ENCODE peak calls at places on chromosomes 1 and 21, in ten cellular contexts. One of them, this sample, is unnamed. For H3K9me3, the result is how much of the 10 kb centered on the place peaks cover.

GRCh38 chr1:240562779-240563178 is 49.2 kb downstream of the GREM2 start:
- DNase-seq in thoracic aorta: no peak
- DNase-seq in left lung: no peak
- DNase-seq in lung: no peak
- DNase-seq in IMR-90: no peak
- DNase-seq in cardiac muscle cell: no peak
- DNase-seq in sigmoid colon: no peak
- DNase-seq in effector memory CD4-positive, alpha-beta T cell: no peak
- DNase-seq in aorta: no peak
- DNase-seq in Karpas-422: no peak
- DNase-seq in this sample: no peak

GRCh38 chr1:109158433-109158832 is 44.5 kb downstream of the ELAPOR1 start:
- DNase-seq in lung: no peak
- DNase-seq in IMR-90: no peak
- DNase-seq in aorta: no peak
- DNase-seq in Karpas-422: no peak
- DNase-seq in cardiac muscle cell: no peak
- DNase-seq in thoracic aorta: no peak
- DNase-seq in sigmoid colon: no peak
- DNase-seq in left lung: no peak
- DNase-seq in effector memory CD4-positive, alpha-beta T cell: no peak
- DNase-seq in this sample: no peak

GRCh38 chr1:47442844-47443529 is 5.1 kb downstream of the FOXD2 start:
- DNase-seq in Karpas-422: no peak
- DNase-seq in IMR-90: no peak
- DNase-seq in left lung: no peak
- DNase-seq in lung: no peak
- DNase-seq in effector memory CD4-positive, alpha-beta T cell: no peak
- DNase-seq in thoracic aorta: no peak
- DNase-seq in aorta: no peak
- DNase-seq in sigmoid colon: no peak
- DNase-seq in cardiac muscle cell: no peak
- DNase-seq in this sample: no peak

GRCh38 chr1:177236967-177237366 is 66.2 kb downstream of the BRINP2 start:
- DNase-seq in lung: no peak
- DNase-seq in thoracic aorta: no peak
- DNase-seq in effector memory CD4-positive, alpha-beta T cell: no peak
- DNase-seq in sigmoid colon: no peak
- DNase-seq in IMR-90: no peak
- DNase-seq in Karpas-422: no peak
- DNase-seq in left lung: no peak
- DNase-seq in aorta: no peak
- DNase-seq in cardiac muscle cell: no peak
- DNase-seq in this sample: no peak

GRCh38 chr21:37072239-37072987 is 458 bp downstream of the PIGP start:
- DNase-seq in sigmoid colon: peak
- DNase-seq in thoracic aorta: peak
- DNase-seq in cardiac muscle cell: no peak
- DNase-seq in aorta: no peak
- DNase-seq in effector memory CD4-positive, alpha-beta T cell: no peak
- DNase-seq in lung: no peak
- DNase-seq in left lung: peak
- DNase-seq in Karpas-422: peak
- DNase-seq in IMR-90: peak
- DNase-seq in this sample: no peak

GRCh38 chr1:220918285-220918951 is 39.2 kb downstream of the HLX start:
- DNase-seq in cardiac muscle cell: no peak
- DNase-seq in left lung: no peak
- DNase-seq in lung: no peak
- DNase-seq in IMR-90: no peak
- DNase-seq in thoracic aorta: no peak
- DNase-seq in aorta: no peak
- DNase-seq in effector memory CD4-positive, alpha-beta T cell: no peak
- DNase-seq in Karpas-422: no peak
- DNase-seq in sigmoid colon: no peak
- DNase-seq in this sample: no peak

GRCh38 chr21:14911351-14911750 is 153.4 kb downstream of the NRIP1 start:
- DNase-seq in IMR-90: no peak
- DNase-seq in lung: no peak
- DNase-seq in cardiac muscle cell: no peak
- DNase-seq in Karpas-422: no peak
- DNase-seq in effector memory CD4-positive, alpha-beta T cell: no peak
- DNase-seq in thoracic aorta: no peak
- DNase-seq in sigmoid colon: no peak
- DNase-seq in left lung: no peak
- DNase-seq in aorta: no peak
- DNase-seq in this sample: no peak

GRCh38 chr1:28160677-28161328 is 15.7 kb downstream of the PTAFR start:
- DNase-seq in thoracic aorta: no peak
- DNase-seq in left lung: no peak
- DNase-seq in effector memory CD4-positive, alpha-beta T cell: no peak
- DNase-seq in IMR-90: peak
- DNase-seq in cardiac muscle cell: peak
- DNase-seq in aorta: peak
- DNase-seq in sigmoid colon: no peak
- DNase-seq in lung: no peak
- DNase-seq in Karpas-422: no peak
- DNase-seq in this sample: peak

GRCh38 chr1:221783437-221783836 is 41.5 kb upstream of the DUSP10 start:
- DNase-seq in effector memory CD4-positive, alpha-beta T cell: no peak
- DNase-seq in cardiac muscle cell: no peak
- DNase-seq in left lung: no peak
- DNase-seq in aorta: no peak
- DNase-seq in thoracic aorta: no peak
- DNase-seq in sigmoid colon: no peak
- DNase-seq in Karpas-422: no peak
- DNase-seq in IMR-90: no peak
- DNase-seq in lung: no peak
- DNase-seq in this sample: no peak

GRCh38 chr1:34851431-34852105 is 8.0 kb downstream of the SMIM12 start:
- DNase-seq in lung: no peak
- DNase-seq in thoracic aorta: peak
- DNase-seq in Karpas-422: no peak
- DNase-seq in left lung: no peak
- DNase-seq in IMR-90: no peak
- DNase-seq in sigmoid colon: peak
- DNase-seq in aorta: peak
- DNase-seq in cardiac muscle cell: peak
- DNase-seq in effector memory CD4-positive, alpha-beta T cell: no peak
- DNase-seq in this sample: peak

GRCh38 chr1:36157115-36157903 is 1.3 kb downstream of the MAP7D1 start:
- DNase-seq in aorta: no peak
- DNase-seq in cardiac muscle cell: peak
- DNase-seq in effector memory CD4-positive, alpha-beta T cell: no peak
- DNase-seq in left lung: peak
- DNase-seq in thoracic aorta: no peak
- DNase-seq in Karpas-422: no peak
- DNase-seq in sigmoid colon: no peak
- DNase-seq in IMR-90: no peak
- DNase-seq in lung: peak
- DNase-seq in this sample: peak

GRCh38 chr1:221708076-221708571 is 33.8 kb downstream of the DUSP10 start:
- DNase-seq in left lung: no peak
- DNase-seq in aorta: no peak
- DNase-seq in IMR-90: no peak
- DNase-seq in effector memory CD4-positive, alpha-beta T cell: peak
- DNase-seq in lung: no peak
- DNase-seq in thoracic aorta: no peak
- DNase-seq in sigmoid colon: no peak
- DNase-seq in cardiac muscle cell: peak
- DNase-seq in Karpas-422: peak
- DNase-seq in this sample: no peak

GRCh38 chr1:47317841-47318240 is 3.9 kb upstream of the STIL start:
- DNase-seq in effector memory CD4-positive, alpha-beta T cell: no peak
- DNase-seq in lung: no peak
- DNase-seq in thoracic aorta: no peak
- DNase-seq in IMR-90: peak
- DNase-seq in left lung: no peak
- DNase-seq in Karpas-422: no peak
- DNase-seq in cardiac muscle cell: no peak
- DNase-seq in sigmoid colon: no peak
- DNase-seq in aorta: no peak
- DNase-seq in this sample: no peak

GRCh38 chr1:170731566-170732261 is 67.8 kb downstream of the PRRX1 start:
- DNase-seq in IMR-90: no peak
- DNase-seq in Karpas-422: no peak
- DNase-seq in lung: no peak
- DNase-seq in effector memory CD4-positive, alpha-beta T cell: no peak
- DNase-seq in cardiac muscle cell: no peak
- DNase-seq in thoracic aorta: no peak
- DNase-seq in aorta: no peak
- DNase-seq in sigmoid colon: no peak
- DNase-seq in left lung: no peak
- DNase-seq in this sample: no peak
- H3K27ac ChIP-seq in IMR-90: no peak
- H3K27ac ChIP-seq in Karpas-422: no peak
- H3K27ac ChIP-seq in lung: no peak
- H3K27ac ChIP-seq in effector memory CD4-positive, alpha-beta T cell: no peak
- H3K27ac ChIP-seq in cardiac muscle cell: no peak
- H3K27ac ChIP-seq in thoracic aorta: no peak
- H3K27ac ChIP-seq in aorta: no peak
- H3K27ac ChIP-seq in sigmoid colon: no peak
- H3K27ac ChIP-seq in left lung: no peak
- H3K27ac ChIP-seq in this sample: no peak

DNA sequence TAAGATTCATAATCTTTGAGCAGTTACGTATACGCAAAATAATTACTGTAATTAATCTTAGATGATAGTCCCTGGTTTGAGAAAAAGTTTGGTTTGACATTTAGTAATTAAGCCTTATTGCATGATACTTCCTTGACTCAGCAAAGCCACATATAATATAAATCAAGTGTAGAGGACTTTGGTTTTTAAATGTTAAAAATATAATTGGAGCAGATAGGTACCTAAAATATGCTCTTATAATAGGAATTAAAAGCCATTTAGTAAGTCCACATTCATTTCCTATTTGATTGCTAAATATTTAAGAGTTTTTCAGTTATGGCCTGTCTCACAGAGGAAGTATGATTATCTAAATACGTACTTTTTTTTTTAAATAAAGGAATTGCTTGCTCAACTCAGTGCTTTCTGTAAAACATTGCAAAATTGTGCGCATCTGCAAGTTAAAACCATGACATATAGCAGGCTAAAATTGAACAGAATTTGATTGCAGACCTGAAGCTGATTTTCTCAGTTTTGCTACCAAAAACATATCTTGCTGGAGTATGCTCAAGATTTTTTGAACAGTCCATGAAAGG is 20.4 kb downstream of the RPE65 start:
- DNase-seq in left lung: no peak
- DNase-seq in cardiac muscle cell: peak
- DNase-seq in aorta: no peak
- DNase-seq in lung: no peak
- DNase-seq in effector memory CD4-positive, alpha-beta T cell: no peak
- DNase-seq in thoracic aorta: no peak
- DNase-seq in Karpas-422: no peak
- DNase-seq in IMR-90: peak
- DNase-seq in sigmoid colon: no peak
- DNase-seq in this sample: no peak
- H3K4me3 ChIP-seq in left lung: no peak
- H3K4me3 ChIP-seq in cardiac muscle cell: no peak
- H3K4me3 ChIP-seq in aorta: no peak
- H3K4me3 ChIP-seq in lung: no peak
- H3K4me3 ChIP-seq in effector memory CD4-positive, alpha-beta T cell: no peak
- H3K4me3 ChIP-seq in thoracic aorta: no peak
- H3K4me3 ChIP-seq in Karpas-422: no peak
- H3K4me3 ChIP-seq in IMR-90: no peak
- H3K4me3 ChIP-seq in sigmoid colon: no peak
- H3K4me3 ChIP-seq in this sample: no peak

GRCh38 chr1:247054992-247055415 is 23.6 kb downstream of the ZNF670 start:
- DNase-seq in lung: no peak
- DNase-seq in IMR-90: peak
- DNase-seq in Karpas-422: no peak
- DNase-seq in left lung: no peak
- DNase-seq in sigmoid colon: no peak
- DNase-seq in cardiac muscle cell: peak
- DNase-seq in aorta: no peak
- DNase-seq in thoracic aorta: no peak
- DNase-seq in effector memory CD4-positive, alpha-beta T cell: no peak
- DNase-seq in this sample: no peak
- H3K9me3 ChIP-seq in lung: under half
- H3K9me3 ChIP-seq in IMR-90: under half
- H3K9me3 ChIP-seq in Karpas-422: half or more
- H3K9me3 ChIP-seq in left lung: under half
- H3K9me3 ChIP-seq in sigmoid colon: under half
- H3K9me3 ChIP-seq in cardiac muscle cell: under half
- H3K9me3 ChIP-seq in aorta: under half
- H3K9me3 ChIP-seq in thoracic aorta: under half
- H3K9me3 ChIP-seq in effector memory CD4-positive, alpha-beta T cell: under half
- H3K9me3 ChIP-seq in this sample: under half

GRCh38 chr1:234933031-234933430 is 195.6 kb downstream of the TOMM20 start:
- DNase-seq in Karpas-422: no peak
- DNase-seq in IMR-90: no peak
- DNase-seq in aorta: no peak
- DNase-seq in lung: no peak
- DNase-seq in left lung: no peak
- DNase-seq in sigmoid colon: no peak
- DNase-seq in effector memory CD4-positive, alpha-beta T cell: no peak
- DNase-seq in cardiac muscle cell: no peak
- DNase-seq in thoracic aorta: no peak
- DNase-seq in this sample: peak

GRCh38 chr1:234931404-234931973 is 197.1 kb downstream of the TOMM20 start:
- DNase-seq in sigmoid colon: no peak
- DNase-seq in cardiac muscle cell: no peak
- DNase-seq in left lung: no peak
- DNase-seq in effector memory CD4-positive, alpha-beta T cell: no peak
- DNase-seq in aorta: no peak
- DNase-seq in lung: no peak
- DNase-seq in IMR-90: no peak
- DNase-seq in thoracic aorta: no peak
- DNase-seq in Karpas-422: no peak
- DNase-seq in this sample: no peak

GRCh38 chr1:234932106-234932505 is 196.5 kb downstream of the TOMM20 start:
- DNase-seq in thoracic aorta: no peak
- DNase-seq in effector memory CD4-positive, alpha-beta T cell: no peak
- DNase-seq in sigmoid colon: no peak
- DNase-seq in lung: no peak
- DNase-seq in aorta: no peak
- DNase-seq in Karpas-422: no peak
- DNase-seq in cardiac muscle cell: no peak
- DNase-seq in IMR-90: no peak
- DNase-seq in left lung: no peak
- DNase-seq in this sample: peak

GRCh38 chr1:234933475-234933874 is 195.2 kb downstream of the TOMM20 start:
- DNase-seq in lung: peak
- DNase-seq in left lung: peak
- DNase-seq in aorta: peak
- DNase-seq in effector memory CD4-positive, alpha-beta T cell: no peak
- DNase-seq in cardiac muscle cell: peak
- DNase-seq in thoracic aorta: no peak
- DNase-seq in IMR-90: peak
- DNase-seq in sigmoid colon: no peak
- DNase-seq in Karpas-422: no peak
- DNase-seq in this sample: peak

DNA sequence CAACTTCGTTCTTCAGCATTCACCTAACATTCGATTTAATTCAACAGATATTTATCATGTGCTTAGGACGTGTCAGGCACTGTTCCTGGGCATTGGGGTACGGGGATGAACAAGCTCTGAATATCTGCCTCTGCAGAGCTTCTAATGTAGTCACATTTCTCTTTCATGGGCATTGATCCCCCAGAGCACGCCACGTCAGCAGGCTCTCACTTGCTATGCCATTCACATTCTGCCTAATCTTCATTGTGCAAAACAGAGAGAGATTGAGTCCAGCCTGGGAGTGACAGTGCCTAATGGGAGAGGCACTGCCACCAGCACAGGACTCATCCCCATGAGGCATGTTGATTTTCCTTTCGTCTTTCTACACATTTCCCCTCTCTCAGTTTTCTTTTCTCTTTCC is 196.1 kb downstream of the TOMM20 start:
- DNase-seq in thoracic aorta: no peak
- DNase-seq in lung: no peak
- DNase-seq in left lung: no peak
- DNase-seq in IMR-90: no peak
- DNase-seq in effector memory CD4-positive, alpha-beta T cell: no peak
- DNase-seq in Karpas-422: no peak
- DNase-seq in cardiac muscle cell: no peak
- DNase-seq in sigmoid colon: no peak
- DNase-seq in aorta: no peak
- DNase-seq in this sample: no peak
- H3K27ac ChIP-seq in thoracic aorta: no peak
- H3K27ac ChIP-seq in lung: no peak
- H3K27ac ChIP-seq in left lung: peak
- H3K27ac ChIP-seq in IMR-90: no peak
- H3K27ac ChIP-seq in effector memory CD4-positive, alpha-beta T cell: no peak
- H3K27ac ChIP-seq in Karpas-422: no peak
- H3K27ac ChIP-seq in cardiac muscle cell: no peak
- H3K27ac ChIP-seq in sigmoid colon: no peak
- H3K27ac ChIP-seq in aorta: no peak
- H3K27ac ChIP-seq in this sample: no peak

This sample was measured in adrenal gland.